ENCODE peak calls at places on chromosomes 16 and 17, in five cellular contexts. L is esophagus squamous epithelium, E is transverse colon, G is lower leg skin, Z is breast epithelium. X is an unnamed sample.

GRCh38 chr17:42906772-42907171 is 6.2 kb downstream of the G6PC1 start:
- DNase-seq in L (no peak), Z (no peak), G (no peak), E (no peak), X (no peak)

GRCh38 chr17:66633322-66633965 is 201.5 kb upstream of the CACNG5 start:
- DNase-seq in L (no peak), Z (no peak), E (no peak), G (peak), X (no peak)

GRCh38 chr16:20735504-20735903 is 6.1 kb downstream of the THUMPD1 start:
- DNase-seq in G (no peak), Z (no peak), E (no peak), L (no peak), X (no peak)

GRCh38 chr17:42421479-42422332 is 1.4 kb downstream of the CAVIN1 start:
- DNase-seq in G (no peak), Z (peak), L (no peak), E (no peak), X (peak)

GRCh38 chr17:22277595-22277994 is 585.3 kb downstream of the KCNJ18 start:
- DNase-seq in L (no peak), E (no peak), Z (no peak), G (no peak), X (no peak)

GRCh38 chr16:50861926-50862325 is 120.0 kb downstream of the CYLD start:
- DNase-seq in L (no peak), Z (no peak), E (no peak), G (no peak), X (no peak)

GRCh38 chr17:2337152-2337810 is at the start of gene SGSM2:
- DNase-seq in L (no peak), E (peak), Z (no peak), G (peak), X (peak)

GRCh38 chr17:36881323-36881722 is 56.0 kb upstream of the LHX1 start:
- DNase-seq in L (no peak), Z (no peak), E (no peak), G (no peak), X (no peak)

GRCh38 chr17:68399638-68400403 is 57.5 kb downstream of the WIPI1 start:
- DNase-seq in Z (no peak), E (peak), G (peak), L (no peak), X (peak)

GRCh38 chr17:77358801-77359716 is 218.3 kb downstream of the SEC14L1 start:
- DNase-seq in G (peak), Z (peak), E (no peak), L (no peak), X (no peak)

GRCh38 chr17:42817866-42818265 is 6.2 kb downstream of the BECN1 start:
- DNase-seq in L (no peak), G (no peak), E (no peak), Z (no peak), X (no peak)

GRCh38 chr16:50806099-50807062 is 64.5 kb downstream of the CYLD start:
- DNase-seq in G (peak), E (peak), Z (peak), L (peak), X (peak)

GRCh38 chr17:5097101-5097834 is 14.4 kb downstream of the ZNF232 start:
- DNase-seq in E (peak), L (no peak), G (peak), Z (no peak), X (no peak)

GRCh38 chr16:75254359-75254837 is 3.0 kb upstream of the BCAR1 start:
- DNase-seq in E (peak), G (peak), L (no peak), Z (no peak), X (peak)

GRCh38 chr16:47431960-47432359 is 28.9 kb downstream of the ITFG1 start:
- DNase-seq in G (no peak), L (no peak), Z (no peak), E (no peak), X (no peak)

GRCh38 chr17:4074831-4075495 is 67.9 kb downstream of the ZZEF1 start:
- DNase-seq in Z (no peak), L (no peak), G (no peak), E (no peak), X (no peak)

GRCh38 chr17:42493324-42493723 is 34.6 kb downstream of the ATP6V0A1 start:
- DNase-seq in Z (no peak), L (no peak), E (no peak), G (peak), X (no peak)

GRCh38 chr16:11329080-11329491 is 16.2 kb upstream of the RMI2 start:
- DNase-seq in L (no peak), E (no peak), G (no peak), Z (no peak), X (no peak)

GRCh38 chr16:50160495-50161164 is 7.5 kb downstream of the TENT4B start:
- DNase-seq in L (no peak), Z (no peak), G (no peak), E (no peak), X (no peak)

GRCh38 chr17:65005858-65006257 is 50.7 kb downstream of the GNA13 start:
- DNase-seq in E (no peak), G (no peak), Z (no peak), L (no peak), X (no peak)

GRCh38 chr16:12675852-12676251 is 127.8 kb downstream of the CPPED1 start:
- DNase-seq in G (no peak), L (no peak), Z (no peak), E (no peak), X (no peak)

GRCh38 chr17:39704821-39705551 is 5.1 kb downstream of the ERBB2 start:
- DNase-seq in E (no peak), Z (no peak), L (no peak), G (no peak), X (no peak)

GRCh38 chr16:61366006-61366405 is 670.2 kb downstream of the CDH8 start:
- DNase-seq in Z (no peak), E (no peak), G (no peak), L (no peak), X (no peak)

GRCh38 chr17:364766-365165 is 12.2 kb upstream of the RPH3AL start:
- DNase-seq in Z (no peak), E (no peak), G (peak), L (no peak), X (no peak)

GRCh38 chr16:28069921-28070794 is 6.6 kb upstream of the GSG1L start:
- DNase-seq in Z (no peak), L (no peak), G (no peak), E (no peak), X (no peak)

GRCh38 chr16:67653131-67654068 is 6.7 kb downstream of the ACD start:
- DNase-seq in Z (no peak), E (no peak), G (no peak), L (no peak), X (no peak)

GRCh38 chr16:86337581-86338402 is 172.5 kb upstream of the FOXF1 start:
- DNase-seq in E (no peak), G (no peak), L (no peak), Z (no peak), X (no peak)

GRCh38 chr16:66928702-66929388 is 3.5 kb upstream of the RRAD start:
- DNase-seq in E (peak), L (no peak), G (no peak), Z (no peak), X (no peak)

GRCh38 chr16:7013990-7014389 is 318.7 kb upstream of the RBFOX1 start:
- DNase-seq in Z (no peak), L (no peak), E (no peak), G (no peak), X (no peak)

GRCh38 chr17:76868669-76869208 is 535 bp downstream of the MGAT5B start:
- DNase-seq in E (no peak), Z (no peak), L (no peak), G (no peak), X (no peak)

GRCh38 chr16:66660422-66661209 is 35.9 kb downstream of the CMTM4 start:
- DNase-seq in Z (no peak), E (peak), L (no peak), G (peak), X (no peak)

GRCh38 chr16:67959520-67959919 is 8.9 kb downstream of the SLC12A4 start:
- DNase-seq in G (no peak), Z (no peak), L (no peak), E (peak), X (peak)

DNA sequence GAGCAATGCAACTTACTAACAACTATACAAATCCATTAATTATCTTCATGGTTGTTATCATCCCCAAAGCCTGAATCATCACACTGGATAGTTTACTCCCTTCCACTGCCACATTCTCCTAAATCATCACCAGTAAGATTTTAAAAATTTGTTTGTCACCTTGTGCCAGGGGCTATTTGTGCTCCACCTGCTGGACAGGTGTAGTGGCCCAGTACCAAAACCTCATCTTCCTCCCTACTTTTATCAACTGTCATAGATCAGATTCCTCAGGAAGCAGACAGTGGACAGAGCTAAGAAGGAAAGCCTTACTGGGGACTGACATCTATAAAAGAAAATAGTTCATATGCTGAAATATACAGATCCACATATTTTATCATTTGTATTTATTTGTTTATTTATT is 280.4 kb downstream of the CDH11 start:
- DNase-seq in Z (no peak), L (no peak), E (no peak), G (no peak), X (no peak)
- TF ChIP-seq CTCF in Z (no peak), L (no peak), E (no peak), G (no peak), X (no peak)

DNA sequence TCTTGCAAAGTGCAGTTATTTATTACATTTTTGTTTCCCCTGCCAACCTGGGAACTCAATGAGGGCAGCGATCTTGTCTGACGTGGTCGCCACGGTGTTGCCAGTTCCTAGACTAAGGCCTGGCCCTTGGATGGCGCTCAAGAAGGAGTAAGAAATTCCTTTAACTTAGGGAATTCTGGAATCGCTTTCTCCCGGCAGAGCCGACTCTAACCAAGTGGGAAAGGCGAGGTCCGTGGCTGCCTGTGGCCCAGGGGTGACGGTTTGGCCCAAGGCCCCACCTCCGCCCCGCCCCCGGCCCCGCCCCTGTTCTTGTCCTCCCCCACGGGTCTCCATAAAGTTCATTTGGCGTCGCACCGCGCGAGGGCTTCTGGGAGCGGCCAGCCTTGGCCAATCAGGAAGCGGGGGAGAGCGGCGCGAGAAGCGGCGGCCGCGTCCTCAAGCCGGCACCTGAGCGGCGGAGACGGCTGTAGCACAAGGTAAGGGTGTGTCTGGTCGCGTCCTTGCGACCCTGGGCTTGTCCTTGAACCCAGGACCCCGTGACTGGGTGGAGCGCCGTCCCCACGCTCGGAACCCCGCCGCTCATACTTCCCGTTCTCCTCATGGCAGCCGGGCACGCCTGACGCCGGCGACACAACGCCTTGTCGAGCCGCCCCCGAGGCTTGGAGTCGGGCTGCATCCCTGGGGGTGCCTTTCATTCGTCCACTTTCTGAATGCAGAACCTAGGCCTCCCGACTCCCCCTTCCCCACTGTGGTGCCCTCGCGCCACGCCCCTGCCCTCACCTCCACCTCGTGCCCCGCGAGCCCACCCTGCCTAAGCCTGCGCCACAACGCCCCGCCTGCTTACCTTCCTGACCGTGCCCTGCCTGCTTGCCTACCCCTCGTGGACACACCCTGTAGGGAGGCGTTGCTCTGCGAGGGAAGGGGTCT is at the start of gene NUP93:
- DNase-seq in G (peak), L (peak), E (peak), Z (peak), X (peak)
- TF ChIP-seq POLR2A in G (no peak), L (no peak), E (peak), Z (no peak), X (no peak)

GRCh38 chr16:30185683-30186421 is 2.5 kb downstream of the CORO1A start:
- DNase-seq in L (no peak), E (peak), G (peak), Z (no peak), X (no peak)

GRCh38 chr16:30186444-30186781 is 3.0 kb downstream of the CORO1A start:
- DNase-seq in E (no peak), G (no peak), L (no peak), Z (no peak), X (no peak)

GRCh38 chr16:30187971-30188561 is 4.7 kb downstream of the CORO1A start:
- DNase-seq in Z (no peak), E (no peak), L (no peak), G (no peak), X (no peak)

GRCh38 chr16:30186782-30187555 is 3.6 kb downstream of the CORO1A start:
- DNase-seq in E (peak), Z (no peak), G (peak), L (no peak), X (peak)

DNA sequence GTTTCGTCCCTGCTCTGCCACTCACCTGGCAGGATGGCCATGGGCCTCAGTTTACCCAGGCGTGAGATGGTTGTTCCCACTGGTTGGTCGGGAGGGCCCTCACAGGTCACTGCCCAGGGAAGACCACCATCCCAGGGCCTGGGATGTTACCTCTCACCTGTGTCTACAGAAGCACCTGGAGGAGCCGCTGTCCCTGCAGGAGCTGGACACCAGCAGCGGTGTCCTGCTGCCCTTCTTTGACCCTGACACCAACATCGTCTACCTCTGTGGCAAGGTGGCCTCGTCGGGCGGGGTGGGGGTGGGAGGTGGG is 4.1 kb downstream of the CORO1A start:
- DNase-seq in L (no peak), Z (no peak), E (no peak), G (no peak), X (no peak)
- TF ChIP-seq CTCF in L (no peak), Z (no peak), E (no peak), G (no peak), X (no peak)

GRCh38 chr17:75128694-75129505 is 2.6 kb downstream of the NT5C start:
- DNase-seq in G (no peak), E (no peak), L (no peak), Z (no peak), X (no peak)
- TF ChIP-seq POLR2A in G (no peak), E (no peak), L (no peak), Z (no peak), X (no peak)

GRCh38 chr16:24409045-24409444 is 130.3 kb upstream of the RBBP6 start:
- DNase-seq in E (no peak), G (peak), Z (no peak), L (no peak), X (no peak)
- TF ChIP-seq CTCF in E (no peak), G (no peak), Z (no peak), L (no peak), X (no peak)

GRCh38 chr17:17710728-17711541 is 29.7 kb downstream of the RAI1 start:
- DNase-seq in Z (peak), G (no peak), E (peak), L (no peak), X (no peak)
- TF ChIP-seq POLR2A in Z (no peak), G (no peak), E (no peak), L (no peak), X (no peak)

GRCh38 chr17:57953703-57954420 is 1.4 kb downstream of the CUEDC1 start:
- DNase-seq in E (no peak), G (no peak), Z (peak), L (no peak), X (no peak)

GRCh38 chr17:57956311-57957119 is 1.3 kb upstream of the CUEDC1 start:
- DNase-seq in Z (peak), L (no peak), G (no peak), E (no peak), X (peak)

GRCh38 chr17:57954421-57955182 is 610 bp downstream of the CUEDC1 start:
- DNase-seq in L (no peak), E (peak), Z (peak), G (peak), X (peak)

GRCh38 chr17:57957120-57957850 is 2.1 kb upstream of the CUEDC1 start:
- DNase-seq in G (peak), E (no peak), Z (no peak), L (no peak), X (peak)

DNA sequence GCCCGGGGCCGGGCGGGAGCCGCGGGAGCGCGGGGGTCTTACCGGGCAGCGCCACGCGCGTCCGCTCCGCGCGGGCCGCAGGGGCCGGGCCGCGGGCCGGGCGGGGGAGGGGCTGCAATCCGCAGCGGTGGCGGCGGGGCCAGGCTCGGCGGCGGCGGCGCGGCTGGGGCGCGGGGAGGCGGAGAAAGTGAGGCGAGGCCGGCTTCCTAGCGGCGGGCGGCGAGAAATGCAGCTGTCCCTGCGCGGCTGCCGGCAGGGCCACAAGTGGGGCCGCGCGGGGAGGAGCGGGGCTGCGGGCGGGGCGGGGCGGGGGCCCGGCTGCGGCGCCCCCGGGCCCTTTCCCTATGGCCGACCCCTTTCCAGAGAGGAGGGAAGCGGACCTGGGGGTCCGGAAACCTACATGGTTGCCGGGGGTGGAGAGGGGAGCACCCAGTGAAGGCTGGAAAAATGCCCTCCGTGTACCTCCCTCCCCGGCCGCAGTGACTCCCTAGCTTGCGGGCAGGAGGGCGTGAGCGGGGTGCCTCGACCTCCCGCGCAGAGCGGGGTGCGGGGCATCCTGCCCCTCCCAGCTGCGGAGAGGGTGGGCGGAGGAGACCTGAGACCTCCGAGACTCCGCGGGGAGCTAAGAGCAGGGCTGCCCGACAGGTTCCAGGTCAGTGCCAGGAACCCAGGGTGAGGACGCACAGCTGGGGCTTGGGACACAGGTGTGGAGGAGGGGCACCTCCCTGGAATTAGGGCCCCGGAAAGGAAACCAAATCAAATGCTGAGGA is at the start of gene CUEDC1:
- DNase-seq in G (peak), L (no peak), Z (peak), E (peak), X (peak)
- TF ChIP-seq CTCF in G (no peak), L (no peak), Z (no peak), E (peak), X (no peak)

DNA sequence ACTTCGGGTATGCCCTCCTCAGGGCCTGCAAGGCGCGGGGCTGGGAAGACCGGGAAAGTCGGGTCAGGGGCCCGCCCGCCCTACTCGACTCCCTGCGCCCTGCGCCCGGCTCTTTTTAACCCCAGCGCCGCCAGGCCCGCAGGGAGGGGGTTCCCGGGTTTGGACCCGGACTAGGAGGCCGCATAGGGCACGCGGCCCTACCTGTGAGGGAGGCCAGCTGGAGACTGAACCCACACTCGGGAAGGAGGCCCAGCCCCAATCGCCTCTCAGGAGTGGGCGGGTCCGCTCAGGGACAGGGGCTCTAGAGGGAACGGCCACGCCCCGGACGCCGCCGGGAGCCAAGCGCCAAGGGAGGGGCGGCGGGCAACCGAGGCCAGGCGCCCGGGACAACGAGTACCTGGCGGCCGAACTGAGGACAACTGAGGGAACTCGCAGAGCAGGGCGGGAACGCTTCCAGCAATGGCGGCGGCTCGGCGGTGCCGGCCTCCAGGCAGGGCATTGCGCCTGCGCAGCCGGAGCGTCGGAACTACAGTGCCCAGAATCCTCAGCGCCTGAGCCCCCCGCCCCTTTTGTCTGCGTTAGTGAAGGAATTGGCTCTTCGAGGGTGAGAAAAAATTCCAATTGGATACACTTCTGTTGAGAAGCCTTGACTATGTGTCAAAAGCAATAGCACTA is at the start of gene ZNF624:
- DNase-seq in Z (peak), G (peak), E (peak), L (peak), X (peak)
- TF ChIP-seq POLR2A in Z (peak), G (no peak), E (peak), L (no peak), X (peak)

DNA sequence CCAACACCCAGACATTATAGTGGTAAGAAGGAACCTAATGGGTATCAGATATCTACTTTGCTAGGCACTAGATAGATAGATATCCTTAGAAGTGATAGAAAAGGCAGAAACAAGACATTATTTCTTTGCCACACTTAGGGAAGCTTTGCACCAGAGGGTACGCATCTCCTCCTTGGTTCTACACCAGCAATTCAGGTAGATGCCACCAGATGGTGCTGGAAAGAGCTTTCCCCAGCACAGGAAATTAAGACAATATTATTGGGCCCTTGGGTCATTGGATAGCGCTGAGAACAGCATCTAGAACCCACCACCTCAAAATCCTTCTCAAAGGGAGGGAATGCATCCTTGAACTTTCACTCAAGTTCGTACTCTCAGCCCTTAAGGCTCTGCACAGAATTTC is 173.8 kb upstream of the CCL2 start:
- DNase-seq in G (no peak), L (no peak), E (no peak), Z (no peak), X (no peak)
- TF ChIP-seq CTCF in G (no peak), L (peak), E (no peak), Z (no peak), X (no peak)